ENCODE peak calls at places on chromosome 4, in four cellular contexts. I is activated CD8-positive, alpha-beta T cell treated with anti-CD3 and anti-CD28 coated beads for 36 hours; Q is H4; M is iris pigment epithelial cell. H is an unnamed sample.

GRCh38 chr4:52750819-52751348 is 341 bp downstream of the ERVMER34-1 start:
- DNase-seq in I (peak; percentile 14), Q (no peak), M (peak; percentile 4), H (no peak)

GRCh38 chr4:2624782-2625548 is 88.5 kb downstream of the FAM193A start:
- DNase-seq in I (no peak), Q (no peak), M (no peak), H (no peak)

GRCh38 chr4:186587416-186588018 is 32.1 kb upstream of the MTNR1A start:
- DNase-seq in I (peak; percentile 79), Q (peak; percentile 29), M (peak; percentile 60), H (no peak)

GRCh38 chr4:130648570-130648969 is 1552.6 kb downstream of the C4orf33 start:
- DNase-seq in I (no peak), Q (no peak), M (no peak), H (no peak)

GRCh38 chr4:73707918-73708577 is 32.3 kb upstream of the CXCL8 start:
- DNase-seq in I (no peak), Q (peak; percentile 92), M (peak; percentile 97), H (peak; percentile 94)

GRCh38 chr4:153063490-153063889 is 127.4 kb downstream of the FHDC1 start:
- DNase-seq in I (no peak), Q (no peak), M (no peak), H (no peak)

GRCh38 chr4:74262522-74262921 is 45.7 kb upstream of the EPGN start:
- DNase-seq in I (no peak), Q (no peak), M (peak; percentile 40), H (no peak)

GRCh38 chr4:60729194-60729593 is 470.9 kb upstream of the ADGRL3 start:
- DNase-seq in I (no peak), Q (no peak), M (peak; percentile 39), H (peak; percentile 45)